ENCODE peak calls at places on chromosomes 12 and 14, in four cellular contexts. H is fibroblast of villous mesenchyme, G is PC-3, D is testis. Z is an unnamed sample.

GRCh38 chr12:132315951-132316350 is 13.4 kb downstream of the GALNT9 start:
- DNase-seq in H (no peak), G (no peak), D (no peak), Z (no peak)

GRCh38 chr14:97380539-97380941 is 583.4 kb downstream of the VRK1 start:
- DNase-seq in H (no peak), G (peak), D (no peak), Z (peak)

GRCh38 chr14:91920526-91920925 is 27.0 kb downstream of the FBLN5 start:
- DNase-seq in H (no peak), G (no peak), D (no peak), Z (no peak)

GRCh38 chr12:65832217-65832616 is 7.9 kb downstream of the HMGA2 start:
- DNase-seq in H (peak), G (peak), D (no peak), Z (no peak)

GRCh38 chr12:95286713-95287112 is 69.1 kb downstream of the VEZT start:
- DNase-seq in H (peak), G (peak), D (no peak), Z (no peak)

GRCh38 chr12:64236549-64236948 is 14.5 kb upstream of the KICS2 start:
- DNase-seq in H (peak), G (peak), D (no peak), Z (peak)

GRCh38 chr12:18690653-18691052 is 47.2 kb downstream of the PLCZ1 start:
- DNase-seq in H (peak), G (peak), D (no peak), Z (peak)

GRCh38 chr14:89507521-89507920 is 90.5 kb upstream of the FOXN3 start:
- DNase-seq in H (peak), G (peak), D (no peak), Z (peak)

GRCh38 chr12:107718606-107719005 is 33.0 kb downstream of the PWP1 start:
- DNase-seq in H (no peak), G (no peak), D (no peak), Z (no peak)

GRCh38 chr12:109840349-109841073 is 7.3 kb upstream of the TRPV4 start:
- DNase-seq in H (no peak), G (peak), D (no peak), Z (peak)

GRCh38 chr12:18141583-18141982 is 51.6 kb upstream of the RERGL start:
- DNase-seq in H (no peak), G (peak), D (no peak), Z (peak)

GRCh38 chr14:22849212-22849819 is 12.9 kb downstream of the MMP14 start:
- DNase-seq in H (peak), G (no peak), D (peak), Z (peak)

GRCh38 chr12:114319422-114319821 is 86.5 kb downstream of the TBX5 start:
- DNase-seq in H (no peak), G (no peak), D (no peak), Z (no peak)

GRCh38 chr14:55938249-55938791 is 179.9 kb upstream of the PELI2 start:
- DNase-seq in H (no peak), G (peak), D (no peak), Z (peak)

GRCh38 chr12:58967551-58967950 is 47.2 kb upstream of the LRIG3 start:
- DNase-seq in H (no peak), G (no peak), D (no peak), Z (peak)

GRCh38 chr12:51591020-51591901 is at the start of gene SCN8A:
- DNase-seq in H (peak), G (peak), D (peak), Z (peak)

GRCh38 chr12:53105712-53106439 is 2.6 kb downstream of the SOAT2 start:
- DNase-seq in H (no peak), G (no peak), D (no peak), Z (no peak)

GRCh38 chr14:62592877-62593276 is 452.4 kb downstream of the KCNH5 start:
- DNase-seq in H (peak), G (peak), D (no peak), Z (peak)

GRCh38 chr12:71268598-71268997 is 110.8 kb upstream of the TSPAN8 start:
- DNase-seq in H (no peak), G (no peak), D (no peak), Z (no peak)

GRCh38 chr12:12715128-12715458 is 2.1 kb upstream of the CDKN1B start:
- DNase-seq in H (no peak), G (no peak), D (no peak), Z (no peak)

GRCh38 chr12:12715459-12716150 is 1.6 kb upstream of the CDKN1B start:
- DNase-seq in H (peak), G (peak), D (no peak), Z (peak)

GRCh38 chr12:12716151-12716844 is 870 bp upstream of the CDKN1B start:
- DNase-seq in H (peak), G (peak), D (no peak), Z (peak)

GRCh38 chr12:12713932-12714275 is 3.3 kb upstream of the CDKN1B start:
- DNase-seq in H (no peak), G (no peak), D (no peak), Z (no peak)

GRCh38 chr12:12714276-12715001 is 2.7 kb upstream of the CDKN1B start:
- DNase-seq in H (peak), G (peak), D (peak), Z (peak)
- TF ChIP-seq CTCF in H (peak), G (peak), D (no peak), Z (peak)

DNA sequence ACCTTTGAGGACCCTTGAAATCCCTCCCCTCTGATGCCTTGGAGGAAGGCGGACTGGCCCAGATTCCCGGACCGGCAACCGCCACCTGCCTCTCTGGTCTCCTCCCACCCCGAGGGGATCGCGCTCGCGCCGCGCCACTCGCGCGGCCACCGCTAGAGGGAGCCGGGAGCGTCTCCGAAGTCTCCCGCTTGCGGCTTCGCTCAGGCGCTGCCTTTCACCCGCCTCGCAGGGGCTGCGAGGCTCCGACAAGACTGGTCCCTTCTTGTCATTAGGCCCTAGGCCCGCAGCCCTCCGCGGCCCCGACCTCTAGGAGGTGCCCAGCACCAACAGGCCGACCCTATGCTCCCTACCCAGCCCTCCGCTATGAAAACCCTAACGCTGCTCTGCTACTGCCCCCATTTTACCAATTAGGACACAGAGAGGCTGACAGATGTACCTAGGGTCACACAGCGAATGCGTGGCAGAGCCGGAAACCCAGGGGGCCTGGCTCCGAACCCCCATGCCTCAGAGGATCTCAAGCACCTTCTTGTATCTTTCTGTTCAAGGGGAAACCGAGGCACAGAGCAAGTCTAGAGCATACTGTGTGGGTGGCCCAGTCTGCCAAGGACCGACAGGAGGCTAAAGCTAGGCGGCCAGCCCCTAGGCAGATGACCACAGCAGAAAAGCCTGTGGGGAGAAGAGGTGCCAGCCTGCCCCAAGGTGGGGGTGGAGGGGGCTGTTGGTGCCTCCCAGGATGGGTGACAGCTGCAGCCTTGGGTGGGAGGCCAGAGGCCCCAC is 21.4 kb upstream of the VSX2 start:
- DNase-seq in H (peak), G (peak), D (peak), Z (peak)
- H3K4me3 ChIP-seq in H (peak), G (peak), D (peak), Z (peak)

GRCh38 chr12:78392918-78393317 is 471.7 kb upstream of the SYT1 start:
- DNase-seq in H (peak), G (peak), D (peak), Z (peak)
- TF ChIP-seq CTCF in H (no peak), G (peak), D (no peak), Z (peak)

GRCh38 chr12:115570271-115570777 is 707.2 kb downstream of the MED13L start:
- DNase-seq in H (peak), G (peak), D (no peak), Z (peak)
- H3K4me3 ChIP-seq in H (peak), G (peak), D (peak), Z (no peak)

DNA sequence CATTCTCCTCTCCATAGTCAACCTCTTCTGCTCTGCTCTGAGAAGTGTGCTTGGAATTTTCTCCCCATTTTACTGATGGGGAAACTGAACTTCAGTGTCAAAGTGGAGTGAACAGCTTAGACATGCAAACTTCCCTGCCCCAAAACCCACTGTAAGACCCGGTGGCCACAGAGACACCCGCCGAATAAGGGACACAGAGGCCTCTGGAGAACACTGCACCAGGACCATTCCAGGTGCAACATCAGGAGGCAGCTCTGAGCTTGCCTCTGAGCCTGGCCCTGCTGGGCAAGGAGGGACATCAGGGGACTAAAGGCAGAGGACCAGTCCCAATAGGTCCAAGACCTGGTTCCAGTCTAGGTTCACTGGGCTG is 1.7 kb downstream of the HDAC7 start:
- DNase-seq in H (no peak), G (no peak), D (no peak), Z (no peak)
- TF ChIP-seq CTCF in H (no peak), G (no peak), D (no peak), Z (peak)

GRCh38 chr12:92995258-92995905 is 66.3 kb upstream of the EEA1 start:
- DNase-seq in H (no peak), G (no peak), D (no peak), Z (no peak)
- H3K4me3 ChIP-seq in H (no peak), G (no peak), D (no peak), Z (no peak)

GRCh38 chr12:62279058-62279457 is 18.9 kb downstream of the USP15 start:
- DNase-seq in H (no peak), G (no peak), D (no peak), Z (no peak)
- TF ChIP-seq CTCF in H (no peak), G (no peak), D (no peak), Z (no peak)

Z was measured in epithelial cell of esophagus.